ENCODE peak calls at places on chromosomes 2 and 18, in seven cellular contexts. I is amniotic stem cell; O is stimulated activated CD4-positive, alpha-beta T cell treated with anti-CD3 and anti-CD28 coated beads, Interleukin-1b, Interleukin-23, amount 100 ng/mL, for 48 hours; V is aorta; W is RPMI7951; J is stomach; X is non-pigmented ciliary epithelial cell. B is an unnamed sample.

GRCh38 chr18:35458677-35459441 is 38.9 kb downstream of the INO80C start:
- DNase-seq in J (peak), X (no peak), W (peak), I (no peak), V (peak), O (no peak), B (peak)

GRCh38 chr18:50079571-50080295 is 115.2 kb downstream of the MYO5B start:
- DNase-seq in I (no peak), O (no peak), X (no peak), W (no peak), J (peak), V (peak), B (peak)

GRCh38 chr2:205684871-205685313 is 2.6 kb downstream of the NRP2 start:
- DNase-seq in J (no peak), X (no peak), W (peak), O (no peak), V (peak), I (no peak), B (no peak)

GRCh38 chr2:226483745-226484619 is 315.6 kb downstream of the IRS1 start:
- DNase-seq in X (no peak), I (peak), O (no peak), W (peak), V (no peak), J (no peak), B (no peak)

GRCh38 chr2:187566712-187567111 is 12.5 kb upstream of the TFPI start:
- DNase-seq in X (no peak), V (no peak), J (no peak), I (no peak), W (no peak), O (no peak), B (no peak)

GRCh38 chr2:100321181-100321880 is 970 bp downstream of the LONRF2 start:
- DNase-seq in J (peak), X (no peak), O (peak), W (peak), I (no peak), V (no peak), B (peak)

GRCh38 chr2:64423303-64423702 is 30.7 kb upstream of the LGALSL start:
- DNase-seq in O (no peak), I (no peak), J (no peak), X (no peak), V (no peak), W (no peak), B (no peak)

GRCh38 chr18:58276640-58277456 is 232.8 kb downstream of the NEDD4L start:
- DNase-seq in I (no peak), X (no peak), O (no peak), V (no peak), W (no peak), J (peak), B (no peak)

GRCh38 chr2:68032702-68033101 is 30.1 kb downstream of the C1D start:
- DNase-seq in W (no peak), O (no peak), X (no peak), I (no peak), V (no peak), J (no peak), B (no peak)

GRCh38 chr2:132479140-132479539 is 62.5 kb downstream of the GPR39 start:
- DNase-seq in X (no peak), O (no peak), V (no peak), W (no peak), I (no peak), J (no peak), B (no peak)

GRCh38 chr2:241953324-241953851 is 83.9 kb downstream of the RTP5 start:
- DNase-seq in I (no peak), O (no peak), V (no peak), J (no peak), X (no peak), W (no peak), B (no peak)

GRCh38 chr2:241354668-241355658 is 1.1 kb upstream of the FARP2 start:
- DNase-seq in O (peak), W (peak), V (peak), J (peak), I (no peak), X (no peak), B (peak)

GRCh38 chr2:125581561-125581960 is 1074.4 kb upstream of the GYPC start:
- DNase-seq in I (no peak), X (no peak), J (no peak), O (no peak), V (no peak), W (no peak), B (no peak)

GRCh38 chr2:223545406-223545805 is 56.8 kb downstream of the SCG2 start:
- DNase-seq in W (no peak), O (no peak), X (no peak), I (no peak), J (no peak), V (no peak), B (no peak)

GRCh38 chr2:20526666-20527065 is 79.8 kb downstream of the RHOB start:
- DNase-seq in X (no peak), I (no peak), W (no peak), J (peak), V (no peak), O (no peak), B (no peak)

GRCh38 chr2:127864877-127865276 is 6.9 kb upstream of the POLR2D start:
- DNase-seq in W (peak), V (no peak), X (no peak), J (no peak), O (no peak), I (no peak), B (no peak)

GRCh38 chr2:104868081-104868806 is 14.3 kb downstream of the POU3F3 start:
- DNase-seq in I (no peak), X (no peak), O (no peak), W (no peak), J (no peak), V (no peak), B (no peak)

GRCh38 chr18:2471523-2471922 is 99.8 kb downstream of the METTL4 start:
- DNase-seq in V (no peak), O (no peak), W (peak), X (no peak), I (no peak), J (no peak), B (no peak)

GRCh38 chr2:41829011-41829500 is 218.8 kb upstream of the PKDCC start:
- DNase-seq in O (no peak), I (no peak), X (no peak), V (no peak), W (no peak), J (no peak), B (no peak)

GRCh38 chr2:19764998-19765397 is 136.8 kb downstream of the TTC32 start:
- DNase-seq in V (no peak), I (no peak), X (no peak), O (no peak), W (peak), J (no peak), B (no peak)

GRCh38 chr2:139721454-139721995 is 941.3 kb upstream of the NXPH2 start:
- DNase-seq in J (no peak), X (no peak), W (no peak), I (no peak), O (no peak), V (no peak), B (no peak)

GRCh38 chr2:223941579-223942277 is 3.4 kb downstream of the WDFY1 start:
- DNase-seq in W (peak), I (peak), V (no peak), J (no peak), O (peak), X (no peak), B (no peak)

GRCh38 chr2:48092846-48093498 is 186.7 kb upstream of the FBXO11 start:
- DNase-seq in J (no peak), V (no peak), X (no peak), O (no peak), I (no peak), W (no peak), B (no peak)